ENCODE peak calls at places on chromosomes 12 and 14, in nine cellular contexts. A is stomach, I is GM12865, Y is RWPE2, P is epithelial cell of esophagus, K is right lobe of liver, G is fibroblast of pulmonary artery, C is hepatocyte, T is pancreas. H is an unnamed sample.

GRCh38 chr14:99460793-99461192 is 19.9 kb downstream of the SETD3 start:
- DNase-seq in K (no peak), Y (no peak), C (no peak), T (no peak), I (no peak), P (peak), A (no peak), G (no peak), H (peak)

GRCh38 chr14:106831322-106831720 is 1304.9 kb downstream of the TMEM121 start:
- DNase-seq in P (no peak), C (no peak), G (no peak), Y (no peak), K (no peak), I (peak), A (no peak), T (no peak), H (no peak)

GRCh38 chr12:6956332-6956727 is 5.2 kb downstream of the PTPN6 start:
- DNase-seq in I (peak), A (no peak), P (no peak), C (no peak), G (no peak), Y (peak), K (no peak), T (no peak), H (no peak)

GRCh38 chr12:112430929-112431328 is 12.2 kb downstream of the PTPN11 start:
- DNase-seq in A (no peak), K (no peak), C (no peak), P (no peak), Y (no peak), T (no peak), I (no peak), G (no peak), H (no peak)

GRCh38 chr14:103332143-103332919 is 1.7 kb upstream of the EIF5 start:
- DNase-seq in P (no peak), C (no peak), I (peak), Y (no peak), T (no peak), A (no peak), G (no peak), K (no peak), H (no peak)

GRCh38 chr12:92080390-92081285 is 65.0 kb downstream of the BTG1 start:
- DNase-seq in P (peak), T (no peak), I (peak), C (peak), K (no peak), Y (no peak), A (no peak), G (peak), H (peak)

GRCh38 chr14:73472182-73473114 is 14.1 kb upstream of the NUMB start:
- DNase-seq in Y (no peak), A (no peak), K (no peak), P (peak), C (peak), T (no peak), I (peak), G (peak), H (peak)

GRCh38 chr14:106372870-106373657 is 846.7 kb downstream of the TMEM121 start:
- DNase-seq in P (peak), A (peak), C (no peak), K (peak), T (peak), G (no peak), I (peak), Y (peak), H (no peak)

GRCh38 chr14:34229140-34229539 is 232.9 kb downstream of the SPTSSA start:
- DNase-seq in G (no peak), Y (no peak), A (no peak), T (no peak), C (no peak), P (no peak), K (no peak), I (peak), H (no peak)

GRCh38 chr14:94923771-94924170 is 153.9 kb upstream of the GSC start:
- DNase-seq in A (no peak), K (no peak), G (no peak), I (no peak), T (no peak), C (peak), Y (no peak), P (no peak), H (peak)

GRCh38 chr14:54804720-54805060 is 97.9 kb downstream of the GCH1 start:
- DNase-seq in P (peak), I (no peak), Y (no peak), C (no peak), K (no peak), T (no peak), G (no peak), A (no peak), H (peak)

GRCh38 chr12:91877461-91878230 is 268.0 kb downstream of the BTG1 start:
- DNase-seq in C (no peak), Y (no peak), P (peak), T (no peak), A (no peak), K (no peak), I (peak), G (no peak), H (peak)

DNA sequence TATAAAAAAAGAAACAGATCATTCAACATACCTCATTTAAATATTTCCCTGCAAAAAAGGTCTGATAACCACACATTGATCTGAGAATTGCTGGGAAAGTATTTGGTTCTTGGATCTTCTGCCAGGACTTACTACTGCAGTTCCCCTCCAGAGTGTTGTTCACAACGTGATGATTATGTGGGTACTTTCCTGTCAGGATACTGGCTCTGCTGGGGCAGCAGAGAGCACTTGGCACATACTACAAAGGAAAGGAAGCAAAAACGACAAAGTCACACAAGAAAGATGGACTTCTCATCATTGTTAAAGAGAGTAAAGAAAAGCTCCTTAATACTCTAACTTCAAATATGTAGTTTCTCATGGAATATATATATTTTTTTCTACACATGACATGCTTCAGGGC is 11.5 kb downstream of the GNS start:
- DNase-seq in I (no peak), C (no peak), Y (no peak), G (peak), A (no peak), P (no peak), K (no peak), T (no peak), H (no peak)
- TF ChIP-seq CTCF in I (no peak), C (no peak), Y (no peak), G (no peak), A (no peak), P (no peak), K (no peak), T (no peak), H (no peak)

GRCh38 chr14:96085369-96085768 is 46.2 kb downstream of the C14orf132 start:
- DNase-seq in C (no peak), T (peak), I (no peak), K (no peak), G (no peak), A (no peak), Y (peak), P (peak), H (peak)
- H3K4me3 ChIP-seq in C (no peak), T (no peak), I (no peak), K (no peak), G (no peak), A (no peak), Y (no peak), P (no peak), H (no peak)

DNA sequence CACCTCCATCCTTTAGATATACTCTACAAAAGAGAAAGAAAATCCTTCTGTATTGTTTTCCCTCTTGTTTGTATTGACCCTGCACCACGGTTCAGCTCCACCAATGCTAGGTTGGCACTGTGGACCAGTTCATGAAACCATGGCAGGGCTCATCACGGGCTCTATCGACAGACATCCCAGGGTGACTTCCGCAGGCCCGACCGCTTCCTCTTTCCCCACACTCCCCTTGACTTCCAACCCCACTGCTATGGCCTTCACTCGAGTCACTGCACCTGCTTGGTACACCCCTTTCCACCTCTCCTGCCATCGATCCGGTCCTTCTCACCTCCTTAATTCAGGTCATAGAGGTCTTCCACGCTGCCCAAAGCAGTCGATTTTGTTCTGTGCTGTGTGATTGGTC is 21.2 kb upstream of the AKAP5 start:
- DNase-seq in C (no peak), T (no peak), K (no peak), Y (no peak), P (no peak), A (no peak), I (no peak), G (no peak), H (no peak)
- TF ChIP-seq CTCF in C (no peak), T (no peak), K (no peak), Y (no peak), P (no peak), A (no peak), I (no peak), G (no peak), H (no peak)

DNA sequence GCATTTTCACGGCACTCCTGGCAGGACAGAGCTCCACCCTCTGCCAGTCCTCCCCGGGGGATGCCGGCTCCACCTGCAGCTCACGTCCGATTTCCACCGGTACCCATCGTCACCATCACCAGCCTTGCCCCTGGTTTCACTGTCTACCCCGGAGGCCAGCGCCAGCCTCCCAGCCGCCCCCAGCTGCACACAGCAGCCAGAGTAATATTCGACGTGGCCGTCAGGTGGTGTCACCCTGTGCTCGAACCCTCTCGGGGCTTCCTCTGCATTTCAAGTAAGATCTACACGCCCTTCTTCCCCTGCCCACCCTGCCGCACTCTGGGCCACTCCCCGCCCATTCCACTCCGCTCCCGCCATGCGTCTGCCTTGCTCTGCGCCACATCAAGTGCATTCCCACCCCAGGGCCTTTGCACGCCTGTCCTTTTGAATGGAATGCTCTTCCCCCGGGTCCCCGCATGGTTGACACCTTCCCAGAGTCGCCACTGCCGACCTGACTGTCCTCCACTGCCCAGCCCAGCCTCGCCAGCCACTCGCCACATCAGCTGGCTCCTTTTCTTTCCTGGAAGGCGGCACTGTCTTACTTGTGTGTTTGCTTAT is 80.3 kb downstream of the ADGRD1 start:
- DNase-seq in I (no peak), A (no peak), Y (no peak), G (no peak), K (no peak), P (no peak), T (no peak), C (no peak), H (no peak)
- H3K4me3 ChIP-seq in I (no peak), A (no peak), Y (no peak), G (no peak), K (no peak), P (no peak), T (no peak), C (no peak), H (no peak)

GRCh38 chr12:89950421-89950820 is 241.8 kb upstream of the ATP2B1 start:
- DNase-seq in K (no peak), C (no peak), I (peak), T (no peak), P (no peak), Y (no peak), G (no peak), A (no peak), H (no peak)

GRCh38 chr12:89947437-89948265 is 239.0 kb upstream of the ATP2B1 start:
- DNase-seq in A (no peak), I (no peak), G (peak), K (no peak), Y (no peak), T (no peak), C (peak), P (peak), H (peak)

GRCh38 chr12:89951050-89951693 is 242.5 kb upstream of the ATP2B1 start:
- DNase-seq in A (no peak), P (peak), K (no peak), G (no peak), I (peak), Y (no peak), C (peak), T (no peak), H (peak)

GRCh38 chr12:89948266-89949175 is 239.9 kb upstream of the ATP2B1 start:
- DNase-seq in C (no peak), Y (no peak), A (no peak), T (no peak), I (no peak), G (no peak), K (no peak), P (no peak), H (no peak)

GRCh38 chr12:89949457-89950195 is 241.0 kb upstream of the ATP2B1 start:
- DNase-seq in Y (no peak), A (no peak), I (peak), C (peak), K (no peak), G (peak), T (no peak), P (peak), H (peak)
- TF ChIP-seq CTCF in Y (peak), A (no peak), I (peak), C (peak), K (peak), G (peak), T (no peak), P (no peak), H (no peak)

GRCh38 chr14:81402123-81402495 is 2.0 kb upstream of the STON2 start:
- DNase-seq in Y (no peak), K (no peak), G (peak), A (no peak), C (no peak), T (no peak), P (peak), I (no peak), H (peak)

GRCh38 chr14:81400852-81401251 is 728 bp upstream of the STON2 start:
- DNase-seq in P (peak), T (no peak), C (peak), G (peak), Y (peak), I (no peak), A (peak), K (no peak), H (peak)

GRCh38 chr14:81398196-81398891 is 1.8 kb downstream of the STON2 start:
- DNase-seq in C (no peak), K (no peak), T (no peak), G (no peak), Y (no peak), A (no peak), I (no peak), P (no peak), H (no peak)

GRCh38 chr14:81400202-81400678 is at the start of gene STON2:
- DNase-seq in A (no peak), Y (peak), T (no peak), I (no peak), P (peak), K (peak), C (no peak), G (peak), H (peak)

DNA sequence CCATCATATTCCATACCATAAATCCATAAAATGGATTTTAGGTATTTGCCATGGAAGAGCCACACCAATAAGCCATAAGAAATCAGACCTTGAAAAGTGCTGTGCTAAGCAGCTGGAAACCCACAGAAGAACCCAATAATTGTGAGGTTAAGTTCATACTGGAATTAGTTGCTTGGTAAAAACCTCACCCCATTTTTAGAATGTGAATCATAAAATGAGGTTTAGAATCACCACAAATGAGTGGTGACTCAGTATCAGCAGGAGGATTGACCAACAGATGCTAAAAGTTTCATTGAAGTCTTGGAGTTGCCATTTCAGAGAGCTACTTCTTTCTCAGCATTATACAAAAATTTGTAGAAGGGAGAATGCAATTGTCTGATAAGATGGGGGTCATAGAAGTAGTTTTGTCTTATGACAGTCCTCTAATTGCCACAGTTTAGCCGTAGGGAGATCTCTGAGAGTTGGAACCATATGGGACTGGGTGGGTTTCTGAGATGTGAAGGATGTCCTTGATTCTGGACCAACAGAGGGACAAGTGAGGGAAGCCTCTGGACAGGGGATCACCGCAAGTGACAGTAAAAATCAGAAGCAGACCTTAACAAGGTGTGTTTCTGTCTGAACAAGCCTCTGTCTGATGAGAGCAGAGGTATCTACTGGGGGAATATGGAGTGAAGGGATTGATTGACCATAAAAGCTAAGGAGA is 1.4 kb upstream of the STON2 start:
- DNase-seq in P (peak), Y (no peak), K (no peak), C (no peak), G (peak), I (peak), T (no peak), A (no peak), H (peak)
- H3K4me3 ChIP-seq in P (no peak), Y (no peak), K (no peak), C (no peak), G (no peak), I (no peak), T (no peak), A (no peak), H (no peak)

DNA sequence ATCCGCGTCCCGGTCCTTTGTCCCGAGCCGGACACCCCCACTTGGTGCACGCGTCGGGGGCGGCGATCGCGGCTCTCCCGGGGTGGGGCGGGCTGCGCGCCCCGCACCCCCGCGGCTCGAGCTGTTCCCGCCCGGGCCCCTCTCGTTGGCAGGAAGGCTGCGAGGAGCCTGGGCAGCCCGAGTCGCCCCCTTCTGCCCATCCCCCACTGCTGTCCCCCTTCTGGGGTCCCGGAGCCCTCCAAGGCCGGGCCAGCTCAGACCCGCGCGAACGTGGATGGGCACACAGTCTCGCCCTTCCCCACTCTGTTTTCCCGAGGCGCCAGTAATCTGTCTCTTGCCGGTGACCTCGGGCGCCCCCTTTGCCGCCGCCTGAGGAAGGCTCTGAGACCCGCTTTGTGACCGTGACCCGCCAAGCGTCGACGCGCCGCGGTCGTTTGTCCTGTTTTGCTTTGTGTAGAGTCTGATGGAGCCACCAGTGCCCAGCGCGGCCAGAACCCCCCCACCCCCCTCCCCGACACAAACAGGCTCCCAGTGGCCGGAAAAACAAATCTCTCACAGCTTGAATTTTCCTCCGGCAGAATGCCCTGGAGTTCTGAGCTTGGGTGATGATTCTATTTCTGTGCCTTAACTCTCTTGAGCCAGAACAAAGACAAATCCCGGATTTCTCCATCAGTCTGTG is 610 bp downstream of the C14orf132 start:
- DNase-seq in K (peak), A (no peak), P (no peak), C (peak), G (peak), I (peak), Y (no peak), T (peak), H (no peak)
- TF ChIP-seq CTCF in K (no peak), A (no peak), P (no peak), C (peak), G (no peak), I (no peak), Y (peak), T (no peak), H (peak)

DNA sequence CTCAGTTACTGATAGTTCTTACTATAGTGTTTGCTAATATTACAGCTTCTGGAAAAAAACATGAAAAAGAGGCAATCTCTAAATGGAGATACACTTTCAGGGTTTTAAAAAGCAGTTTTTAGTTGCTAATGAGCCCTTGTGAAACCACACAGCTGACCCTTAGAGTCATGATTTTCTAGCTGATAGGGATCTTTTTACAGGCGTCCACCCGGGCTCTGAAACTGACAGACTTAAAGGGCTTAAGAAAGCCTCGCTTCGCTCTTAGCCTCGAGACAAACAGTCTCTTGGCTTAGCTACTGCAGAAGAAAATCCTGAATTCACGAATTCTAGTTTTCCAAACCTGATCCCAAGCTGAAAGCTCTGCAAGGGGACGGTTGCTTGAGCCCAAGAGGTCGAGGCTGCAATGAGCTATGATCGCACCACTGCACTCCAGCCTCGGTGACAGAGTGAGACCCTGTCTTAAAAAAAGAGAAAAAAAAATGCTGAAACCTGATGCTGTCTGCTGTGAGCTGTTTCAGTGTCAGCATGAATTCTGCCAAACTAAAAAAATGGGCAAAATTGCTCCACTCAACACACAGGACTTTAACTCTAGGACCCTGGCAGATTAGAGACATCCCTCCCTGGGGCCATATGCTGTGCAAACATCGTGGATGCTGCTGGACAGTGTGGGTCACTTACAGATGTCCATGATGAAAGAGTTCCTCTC is 3.0 kb upstream of the HPD start:
- DNase-seq in G (no peak), K (no peak), Y (no peak), P (no peak), A (no peak), T (no peak), C (peak), I (no peak), H (no peak)
- H3K4me3 ChIP-seq in G (no peak), K (no peak), Y (no peak), P (no peak), A (no peak), T (no peak), C (no peak), I (no peak), H (no peak)

H was measured in bronchial epithelial cell.